ENCODE peak calls at places on chromosomes 12 and 14, in four cellular contexts. K is K562, Q is GM12878, F is HepG2. Z is an unnamed sample.

GRCh38 chr14:73712071-73712506 is 2.1 kb downstream of the PNMA1 start:
- DNase-seq in K (no peak), F (no peak), Q (no peak), Z (no peak)

GRCh38 chr14:61537567-61538463 is 157.5 kb upstream of the HIF1A start:
- DNase-seq in Q (no peak), K (peak), F (peak), Z (no peak)

GRCh38 chr14:96090441-96091148 is 51.4 kb downstream of the C14orf132 start:
- DNase-seq in Q (no peak), K (no peak), F (no peak), Z (peak)

GRCh38 chr14:91229743-91230200 is 14.7 kb downstream of the GPR68 start:
- DNase-seq in Q (peak), F (no peak), K (no peak), Z (no peak)

GRCh38 chr12:19410639-19411184 is 28.6 kb upstream of the AEBP2 start:
- DNase-seq in Q (no peak), K (no peak), F (no peak), Z (no peak)

GRCh38 chr14:24941719-24942118 is 108.2 kb downstream of the STXBP6 start:
- DNase-seq in Q (no peak), K (no peak), F (no peak), Z (no peak)

GRCh38 chr12:117854339-117855012 is 114.3 kb downstream of the KSR2 start:
- DNase-seq in Q (no peak), F (peak), K (peak), Z (peak)

GRCh38 chr12:94074216-94074969 is 74.0 kb upstream of the PLXNC1 start:
- DNase-seq in K (no peak), F (no peak), Q (no peak), Z (no peak)

GRCh38 chr12:63301311-63301710 is 150.3 kb upstream of the AVPR1A start:
- DNase-seq in K (no peak), Q (no peak), F (no peak), Z (no peak)

DNA sequence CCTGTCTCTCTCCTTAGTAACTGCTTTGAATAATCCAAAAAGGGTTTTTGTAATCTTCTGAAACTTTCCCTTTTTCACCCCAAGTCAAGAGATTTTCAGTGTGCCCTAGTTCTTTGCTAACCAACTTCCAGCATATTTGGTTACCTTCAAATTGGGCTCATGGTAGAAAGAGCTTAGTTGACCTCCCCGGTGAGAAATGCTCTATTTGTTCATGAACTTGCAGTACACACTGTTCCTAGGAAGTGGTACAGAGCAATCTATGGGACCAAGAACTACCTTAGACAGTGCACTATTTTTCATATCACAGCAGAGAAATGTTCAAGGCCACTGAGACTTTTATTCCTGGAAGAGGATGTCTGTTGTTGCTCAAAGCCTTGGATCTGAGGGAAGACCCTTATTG is 1.7 kb downstream of the USP5 start:
- DNase-seq in K (no peak), F (no peak), Q (no peak), Z (no peak)
- H3K4me3 ChIP-seq in K (no peak), F (no peak), Q (peak), Z (peak)

GRCh38 chr12:22431693-22432251 is 97.3 kb upstream of the ST8SIA1 start:
- DNase-seq in K (no peak), Q (no peak), F (no peak), Z (no peak)

GRCh38 chr12:22435583-22435982 is 101.1 kb upstream of the ST8SIA1 start:
- DNase-seq in K (no peak), F (no peak), Q (no peak), Z (no peak)

DNA sequence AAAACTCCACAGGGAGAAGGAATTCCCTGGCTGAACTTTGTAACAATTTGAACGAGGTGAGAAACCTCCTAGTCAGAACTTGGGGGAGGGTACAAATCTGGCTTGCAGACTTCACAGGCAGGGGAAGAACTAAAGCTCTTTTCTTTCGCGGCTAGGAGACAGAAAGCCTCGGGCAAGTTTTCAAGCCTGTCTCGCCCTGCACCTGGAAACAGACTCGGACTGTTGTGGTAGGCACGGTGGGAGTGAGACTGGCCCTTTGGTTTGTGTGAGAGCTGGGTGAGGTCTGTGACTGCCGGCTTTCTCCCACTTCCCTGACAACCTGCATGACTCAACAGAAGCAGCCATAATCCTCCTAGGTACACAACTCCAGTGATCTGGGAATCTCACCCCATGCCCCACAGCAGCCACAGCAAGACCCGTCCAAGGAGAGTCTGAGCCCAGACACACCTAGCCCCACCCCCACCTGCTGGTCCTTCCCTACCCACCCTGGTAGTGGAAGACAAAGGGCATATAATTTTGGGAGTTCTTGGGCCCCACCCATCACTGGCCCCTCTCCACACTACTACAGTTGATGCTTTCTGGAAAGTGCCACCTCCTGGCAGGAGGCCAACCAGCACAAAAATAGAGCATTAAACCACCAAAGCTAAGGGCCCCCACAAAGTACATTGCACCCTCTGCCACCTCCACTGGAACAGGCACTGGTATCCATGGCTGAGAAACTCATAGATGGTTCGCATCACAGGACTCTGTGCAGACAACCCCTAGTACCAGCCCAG is 102.7 kb upstream of the ST8SIA1 start:
- DNase-seq in K (no peak), F (no peak), Q (no peak), Z (no peak)
- TF ChIP-seq FOXM1 in K (no peak), F (no peak), Q (no peak), Z (no peak)

GRCh38 chr12:103933237-103933636 is 3.0 kb downstream of the HSP90B1 start:
- DNase-seq in Q (no peak), F (no peak), K (no peak), Z (no peak)
- H3K4me3 ChIP-seq in Q (peak), F (peak), K (no peak), Z (peak)

DNA sequence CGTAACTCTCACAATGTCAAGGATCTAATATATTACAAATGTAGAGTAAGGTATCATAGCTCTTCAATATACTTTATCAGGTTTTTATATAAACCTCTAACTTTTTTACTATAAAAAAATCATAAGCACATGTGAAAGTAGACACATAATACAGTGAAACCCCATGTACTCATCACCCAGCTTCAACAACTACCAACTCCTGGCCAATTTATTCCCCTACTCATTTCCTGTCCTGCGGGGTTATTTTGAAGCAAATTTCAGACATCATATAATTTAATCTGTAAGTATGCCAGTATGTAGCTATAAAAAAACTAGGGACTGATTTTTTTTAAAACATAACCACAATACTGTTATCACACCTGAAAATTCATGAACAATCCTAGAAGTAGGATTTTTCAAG is 47.7 kb downstream of the NOPCHAP1 start:
- DNase-seq in F (no peak), Q (no peak), K (no peak), Z (no peak)
- TF ChIP-seq FOXM1 in F (no peak), Q (no peak), K (no peak), Z (no peak)

DNA sequence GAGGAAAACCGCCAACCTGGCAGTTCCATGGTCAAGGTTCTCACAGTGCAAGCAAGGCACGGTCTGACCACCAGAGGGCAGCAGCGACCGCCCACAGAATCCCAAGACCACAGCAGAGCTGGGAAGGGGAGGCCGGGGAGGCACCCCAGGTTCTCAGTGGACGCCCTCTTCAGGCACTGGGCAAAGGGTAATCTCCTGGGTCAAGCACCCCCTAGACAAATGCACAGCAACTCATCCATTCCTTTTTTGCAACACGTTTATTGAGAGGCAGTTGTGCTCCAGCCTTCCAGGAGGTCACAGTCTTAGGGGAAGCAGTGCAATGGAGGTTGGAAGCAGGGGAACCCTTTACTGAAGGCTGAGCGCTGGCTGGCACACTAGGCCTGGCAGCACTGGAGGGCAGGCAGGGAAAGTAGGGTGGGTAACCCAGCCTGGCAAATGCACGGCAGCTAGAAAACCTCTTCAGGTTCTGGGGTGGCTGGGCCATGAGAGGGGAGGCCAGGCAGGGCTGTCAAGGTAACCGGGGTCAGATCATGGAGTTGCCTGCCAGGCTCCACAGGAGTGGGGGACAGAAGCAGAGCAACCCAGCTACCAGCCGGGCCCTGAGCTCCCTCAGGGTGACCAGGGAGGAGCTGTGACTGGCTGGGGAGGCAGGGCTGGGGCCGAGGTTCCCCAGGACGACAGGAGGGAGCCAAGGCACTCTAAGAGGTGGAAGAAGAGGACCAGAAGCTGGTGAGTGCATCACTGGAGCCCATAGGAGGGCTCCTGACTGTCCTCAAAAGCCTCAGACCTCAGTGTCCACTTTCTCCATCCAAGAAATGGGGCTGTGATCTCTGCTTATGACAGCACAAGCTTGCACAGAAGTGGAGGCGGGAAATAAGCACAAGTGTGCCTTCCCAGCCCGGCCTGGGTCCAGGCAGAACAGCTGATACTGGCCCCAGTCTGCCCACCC is 1.8 kb upstream of the RHOF start:
- DNase-seq in Q (no peak), F (peak), K (peak), Z (peak)
- H3K4me3 ChIP-seq in Q (peak), F (no peak), K (peak), Z (peak)

DNA sequence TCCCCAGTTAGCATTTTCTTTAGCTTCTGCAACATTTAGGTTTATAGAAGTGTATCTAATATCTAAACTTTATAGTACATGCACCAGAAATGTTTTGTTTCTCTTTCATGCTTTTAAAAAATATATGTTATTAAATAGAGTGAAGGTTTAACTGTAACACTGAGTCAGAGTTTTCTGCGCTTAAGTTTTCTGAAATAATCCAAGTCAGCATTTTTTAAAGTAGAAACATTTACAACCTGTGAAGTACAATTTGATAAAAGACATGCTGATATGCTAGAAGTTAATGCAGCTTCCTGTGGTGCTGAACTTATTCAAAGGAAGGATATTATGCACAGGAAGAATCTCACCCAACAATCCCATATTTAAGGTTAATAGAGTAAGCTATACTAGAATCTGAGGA is 1096.8 kb downstream of the LRFN5 start:
- DNase-seq in Q (no peak), F (no peak), K (no peak), Z (no peak)
- TF ChIP-seq FOXM1 in Q (no peak), F (no peak), K (no peak), Z (no peak)

DNA sequence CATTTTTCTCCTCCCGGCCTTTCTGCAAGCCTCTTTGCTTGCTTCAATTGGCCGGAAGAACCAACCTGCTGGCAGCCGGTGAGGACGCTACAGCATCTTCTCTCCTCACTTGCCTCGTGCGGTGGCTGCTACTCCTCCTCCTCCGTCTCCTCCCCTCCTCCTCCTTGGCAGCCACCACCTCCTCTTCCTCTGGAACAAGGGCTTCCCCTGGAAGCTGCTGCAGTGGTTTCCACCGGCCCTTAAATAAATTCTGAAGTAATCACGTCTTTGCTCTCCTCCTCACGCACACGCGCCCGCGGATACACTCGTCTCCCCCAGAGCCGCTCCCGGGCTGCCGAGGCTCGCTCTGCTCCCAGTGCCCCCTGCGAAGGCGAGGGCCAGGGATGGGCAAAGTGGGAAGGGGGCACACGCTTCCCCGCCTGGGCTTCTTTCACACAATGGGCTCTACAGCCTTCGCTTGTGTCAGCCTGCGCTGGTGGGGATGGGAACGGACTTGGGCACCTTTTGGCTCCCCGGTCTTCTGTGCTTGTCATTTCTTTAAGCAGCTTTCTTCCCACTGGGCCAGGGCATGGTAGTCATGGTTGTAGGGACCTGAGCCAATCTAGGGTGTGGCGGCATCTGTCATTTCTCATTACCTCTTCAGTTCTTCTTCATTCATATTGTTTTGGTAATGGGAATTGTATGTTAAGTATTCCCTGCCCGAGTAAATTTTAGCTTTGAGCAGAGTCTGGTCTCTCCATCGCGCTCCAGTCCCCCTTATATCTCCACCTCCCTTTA is at the start of gene PPFIA2:
- DNase-seq in K (no peak), Q (no peak), F (no peak), Z (peak)
- H3K4me3 ChIP-seq in K (no peak), Q (no peak), F (no peak), Z (peak)